ENCODE peak calls at places on chromosomes 7 and 10, in four cellular contexts. Y is Peyer's patch, O is thoracic aorta, P is glutamatergic neuron. X is an unnamed sample.

GRCh38 chr10:100882251-100882643 is 30.5 kb upstream of the SLF2 start:
- DNase-seq in Y (no peak), O (no peak), P (no peak), X (no peak)

GRCh38 chr10:100009283-100009792 is 409 bp downstream of the DNMBP start:
- DNase-seq in Y (peak; percentile 82), O (no peak), P (peak; percentile 23), X (no peak)

GRCh38 chr7:582931-583330 is 63.3 kb upstream of the PDGFA start:
- DNase-seq in Y (no peak), O (no peak), P (no peak), X (no peak)

GRCh38 chr10:98224509-98224908 is 43.5 kb downstream of the LOXL4 start:
- DNase-seq in Y (no peak), O (no peak), P (no peak), X (no peak)

GRCh38 chr10:60536529-60537114 is 146.9 kb upstream of the ANK3 start:
- DNase-seq in Y (no peak), O (no peak), P (no peak), X (no peak)

GRCh38 chr10:53650794-53651193 is 878.2 kb upstream of the MBL2 start:
- DNase-seq in Y (no peak), O (no peak), P (no peak), X (no peak)

GRCh38 chr10:70558871-70559810 is 43.4 kb downstream of the PRF1 start:
- DNase-seq in Y (peak; percentile 78), O (peak; percentile 19), P (peak; percentile 65), X (no peak)

GRCh38 chr10:122298206-122298597 is 27.1 kb downstream of the BTBD16 start:
- DNase-seq in Y (no peak), O (no peak), P (no peak), X (no peak)

GRCh38 chr7:31465285-31465684 is 48.6 kb upstream of the ITPRID1 start:
- DNase-seq in Y (no peak), O (no peak), P (no peak), X (no peak)

GRCh38 chr10:66187096-66187733 is 738.6 kb upstream of the LRRTM3 start:
- DNase-seq in Y (no peak), O (no peak), P (no peak), X (no peak)

GRCh38 chr10:93352638-93353383 is 129.3 kb downstream of the MYOF start:
- DNase-seq in Y (no peak), O (no peak), P (no peak), X (no peak)

GRCh38 chr7:132059141-132059540 is 502.7 kb upstream of the PODXL start:
- DNase-seq in Y (no peak), O (no peak), P (no peak), X (no peak)

GRCh38 chr7:148501707-148502139 is 88.8 kb upstream of the C7orf33 start:
- DNase-seq in Y (peak; percentile 66), O (no peak), P (peak; percentile 28), X (peak; percentile 24)

GRCh38 chr7:128053023-128053422 is 21.8 kb upstream of the LRRC4 start:
- DNase-seq in Y (no peak), O (no peak), P (no peak), X (no peak)

GRCh38 chr10:118106426-118106825 is 59.7 kb upstream of the RAB11FIP2 start:
- DNase-seq in Y (no peak), O (no peak), P (no peak), X (no peak)

GRCh38 chr7:10940748-10941358 is 32.8 kb upstream of the PHF14 start:
- DNase-seq in Y (peak; percentile 66), O (no peak), P (no peak), X (no peak)

DNA sequence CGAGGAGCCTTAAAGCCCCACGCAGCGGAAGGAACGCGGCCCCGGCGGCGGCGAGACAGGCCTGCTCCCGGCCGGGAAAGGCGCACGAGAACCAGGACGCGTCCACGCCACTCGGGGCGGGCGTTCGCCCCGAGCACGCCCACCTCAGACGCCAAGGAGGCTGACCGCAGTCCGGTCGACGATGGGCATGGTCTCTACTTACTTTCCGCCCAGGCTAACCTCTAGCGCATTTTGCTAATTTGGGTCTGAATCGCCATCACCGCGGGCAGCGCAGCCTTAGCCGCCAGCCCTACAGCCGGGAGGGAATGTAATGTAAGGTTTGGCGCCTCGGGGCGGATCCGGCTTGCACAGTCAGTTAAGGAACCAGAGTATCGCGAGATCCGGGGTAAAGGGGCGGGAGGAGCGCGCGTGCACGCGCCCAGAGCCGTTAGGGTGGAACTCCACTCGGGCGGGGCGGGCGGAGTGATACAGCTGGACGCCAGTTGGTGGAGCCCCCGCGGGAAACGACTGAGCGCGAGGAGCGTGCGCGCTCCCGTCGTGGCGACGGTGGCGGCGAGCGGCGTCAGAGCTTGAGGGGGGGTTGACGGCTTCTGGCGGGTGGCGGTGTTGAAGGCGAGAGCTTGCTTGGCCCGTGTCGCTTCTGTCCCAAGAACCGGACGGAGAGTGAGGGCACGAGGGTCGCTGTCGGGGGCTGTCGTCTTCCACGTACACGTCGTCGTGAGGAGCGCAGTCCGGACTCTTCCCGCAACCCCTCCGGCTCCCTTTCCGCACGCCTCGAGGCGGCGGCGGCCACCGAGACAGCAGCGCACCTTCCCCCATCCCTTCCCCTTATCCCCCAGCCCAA is at the start of gene LUC7L2:
- DNase-seq in Y (peak; percentile 100), O (peak; percentile 99), P (peak; percentile 100), X (peak; percentile 97)
- TF ChIP-seq CTCF in Y (no peak), O (no peak), P (no peak), X (no peak)

GRCh38 chr10:121112618-121113384 is 261.6 kb downstream of the WDR11 start:
- DNase-seq in Y (no peak), O (no peak), P (no peak), X (no peak)
- TF ChIP-seq CTCF in Y (no peak), O (no peak), P (no peak), X (no peak)

GRCh38 chr7:87926581-87927461 is 7.2 kb upstream of the ADAM22 start:
- DNase-seq in Y (peak; percentile 70), O (no peak), P (no peak), X (no peak)
- TF ChIP-seq CTCF in Y (no peak), O (no peak), P (no peak), X (no peak)

GRCh38 chr10:61897671-61898434 is 3.6 kb upstream of the ARID5B start:
- DNase-seq in Y (peak; percentile 80), O (no peak), P (no peak), X (no peak)
- TF ChIP-seq CTCF in Y (peak; percentile 22), O (peak; percentile 55), P (no peak), X (no peak)

GRCh38 chr7:47561715-47562446 is 20.0 kb downstream of the TNS3 start:
- DNase-seq in Y (no peak), O (no peak), P (no peak), X (no peak)

GRCh38 chr7:47559306-47560220 is 22.3 kb downstream of the TNS3 start:
- DNase-seq in Y (no peak), O (no peak), P (no peak), X (no peak)

GRCh38 chr7:47556511-47557180 is 25.3 kb downstream of the TNS3 start:
- DNase-seq in Y (no peak), O (no peak), P (no peak), X (no peak)

GRCh38 chr7:47557317-47557985 is 24.5 kb downstream of the TNS3 start:
- DNase-seq in Y (no peak), O (no peak), P (no peak), X (no peak)

GRCh38 chr7:47557986-47558670 is 23.8 kb downstream of the TNS3 start:
- DNase-seq in Y (no peak), O (no peak), P (no peak), X (no peak)
- TF ChIP-seq CTCF in Y (no peak), O (no peak), P (no peak), X (no peak)

DNA sequence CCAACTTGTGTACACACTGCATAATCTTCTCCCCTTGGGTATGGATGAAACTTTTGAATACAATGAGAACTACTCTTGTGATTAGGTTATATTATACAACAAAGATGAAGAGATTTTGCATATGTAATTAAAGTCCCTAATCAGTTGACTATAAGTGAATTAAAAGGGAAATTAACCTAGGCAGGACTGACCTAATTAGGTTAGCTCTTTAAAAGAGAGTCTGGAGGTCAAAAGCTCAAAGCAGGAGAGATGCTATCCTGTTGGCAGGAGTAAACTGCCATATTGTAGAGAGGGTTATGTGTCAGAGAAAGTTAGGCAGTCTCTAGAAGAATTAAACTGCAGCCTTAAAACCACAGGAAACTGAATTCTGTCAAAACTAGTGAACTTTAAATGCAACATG is 29.4 kb downstream of the HGF start:
- DNase-seq in Y (no peak), O (no peak), P (no peak), X (no peak)
- TF ChIP-seq CTCF in Y (no peak), O (no peak), P (no peak), X (no peak)

DNA sequence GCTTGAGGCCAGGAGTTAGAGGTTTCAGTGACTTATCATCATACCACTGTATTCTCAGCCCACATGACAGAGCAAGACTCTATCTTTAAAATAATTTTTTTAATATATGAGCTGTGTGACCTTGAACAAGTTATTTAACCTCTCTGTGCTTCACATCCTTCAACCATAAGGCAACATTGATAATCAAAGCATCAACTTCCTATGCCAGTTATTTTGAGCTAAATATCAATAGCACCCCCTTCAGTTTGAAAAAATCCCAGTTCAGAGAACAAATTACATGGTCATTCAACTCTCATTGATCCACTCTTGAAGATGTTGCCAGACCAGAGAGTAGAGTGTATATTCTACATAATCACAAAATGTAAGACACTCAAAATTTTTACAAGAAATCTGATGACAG is 53.0 kb downstream of the ASNS start:
- DNase-seq in Y (no peak), O (no peak), P (no peak), X (no peak)
- TF ChIP-seq CTCF in Y (no peak), O (no peak), P (no peak), X (no peak)